ENCODE peak calls at places on chromosomes 4 and X, in four cellular contexts. H is fibroblast of villous mesenchyme, U is GM06990, D is uterus. G is an unnamed sample.
A peak's percentile ranks its signal among the peaks of the same experiment; 100 is the strongest.

GRCh38 chr4:1775731-1776500 is 17.2 kb upstream of the FGFR3 start:
- DNase-seq in H (no peak), U (no peak), D (no peak), G (no peak)

GRCh38 chr4:131978120-131978519 is 1171.0 kb upstream of the PCDH10 start:
- DNase-seq in H (no peak), U (no peak), D (no peak), G (no peak)

GRCh38 chr4:76011700-76012387 is 4.5 kb upstream of the CXCL9 start:
- DNase-seq in H (peak; percentile 83), U (peak; percentile 59), D (no peak), G (peak; percentile 83)

GRCh38 chrX:132483523-132483922 is 5.3 kb downstream of the MBNL3 start:
- DNase-seq in H (no peak), U (no peak), D (no peak), G (no peak)

GRCh38 chr4:76305033-76305687 is 1.4 kb upstream of the STBD1 start:
- DNase-seq in H (no peak), U (no peak), D (no peak), G (no peak)

GRCh38 chr4:98577956-98578355 is 80.5 kb downstream of the TSPAN5 start:
- DNase-seq in H (no peak), U (no peak), D (no peak), G (no peak)

GRCh38 chr4:184190711-184191110 is 27.0 kb downstream of the ENPP6 start:
- DNase-seq in H (no peak), U (no peak), D (no peak), G (no peak)

GRCh38 chr4:113747949-113748348 is 13.6 kb downstream of the CAMK2D start:
- DNase-seq in H (no peak), U (no peak), D (no peak), G (no peak)

GRCh38 chrX:132636080-132636479 is 147.2 kb upstream of the MBNL3 start:
- DNase-seq in H (no peak), U (no peak), D (no peak), G (peak; percentile 16)

GRCh38 chr4:183437452-183437851 is 7.0 kb upstream of the CDKN2AIP start:
- DNase-seq in H (no peak), U (no peak), D (no peak), G (no peak)

GRCh38 chr4:25818293-25819240 is 44.2 kb downstream of the SEL1L3 start:
- DNase-seq in H (no peak), U (no peak), D (no peak), G (peak; percentile 25)

GRCh38 chr4:85147481-85148076 is 181.1 kb upstream of the WDFY3 start:
- DNase-seq in H (peak; percentile 73), U (peak; percentile 9), D (no peak), G (peak; percentile 84)

GRCh38 chr4:7134737-7135388 is 57.5 kb upstream of the SORCS2 start:
- DNase-seq in H (peak; percentile 37), U (no peak), D (peak; percentile 81), G (peak; percentile 94)

GRCh38 chr4:24396988-24397387 is 187.4 kb downstream of the DHX15 start:
- DNase-seq in H (no peak), U (no peak), D (no peak), G (no peak)
- H3K4me3 ChIP-seq in H (no peak overlapping the region), U (no peak overlapping the region), D (no peak overlapping the region), G (no peak overlapping the region)

DNA sequence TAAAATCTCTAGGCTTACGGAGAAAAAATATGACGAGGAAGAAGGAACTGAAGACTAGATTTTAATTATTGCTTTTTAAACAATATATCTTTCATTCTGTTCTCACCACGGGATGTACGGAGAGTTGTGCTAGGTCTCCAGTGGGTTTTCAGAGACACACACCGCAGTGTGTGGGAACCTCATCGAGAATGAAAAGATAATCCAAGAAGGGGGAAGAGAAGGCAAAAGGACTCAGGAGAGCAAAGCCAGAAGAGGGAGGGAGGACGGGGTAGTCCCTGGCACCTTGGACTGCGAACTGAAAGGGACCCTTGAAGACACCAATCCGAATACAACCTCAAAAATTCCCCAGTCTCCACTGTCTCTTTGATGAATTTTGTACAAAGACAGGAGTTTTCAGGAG is 907 bp upstream of the LEF1 start:
- DNase-seq in H (no peak), U (no peak), D (no peak), G (no peak)
- H3K4me3 ChIP-seq in H (no peak overlapping the region), U (no peak overlapping the region), D (no peak overlapping the region), G (no peak overlapping the region)

DNA sequence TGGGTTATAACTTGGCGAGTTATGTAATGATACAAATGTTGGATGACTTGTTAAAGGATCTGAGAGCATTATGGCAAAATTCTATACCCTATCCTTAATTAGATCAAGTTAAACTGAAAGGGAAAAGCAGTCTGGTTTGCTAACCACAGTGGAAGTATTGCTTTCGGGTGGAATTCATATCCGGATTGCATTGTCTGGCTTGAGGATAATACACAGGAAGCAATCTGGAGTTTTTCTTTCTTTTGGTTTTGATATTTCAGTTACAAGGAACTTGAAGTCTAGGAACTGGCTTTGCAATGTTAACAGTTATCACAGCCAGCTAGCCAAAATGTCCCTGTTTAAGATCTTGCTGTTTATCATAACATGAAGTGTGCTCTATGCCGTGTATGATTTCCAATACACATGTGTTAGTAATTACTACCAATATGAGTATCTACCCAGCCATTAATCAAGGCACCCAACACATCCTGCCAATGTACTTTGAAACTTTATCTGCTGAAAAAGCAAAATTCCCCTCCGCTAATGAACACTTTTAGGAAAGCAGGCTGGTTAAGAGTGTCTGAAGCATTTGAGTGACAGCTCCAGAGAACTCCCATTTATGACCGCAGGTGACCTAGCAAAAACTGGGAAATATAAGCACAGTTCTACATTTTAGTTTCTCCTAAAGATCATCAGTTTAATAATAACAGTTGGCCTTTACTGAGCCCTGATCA is 146.4 kb downstream of the PALLD start:
- DNase-seq in H (peak; percentile 72), U (no peak), D (no peak), G (peak; percentile 67)
- H3K4me3 ChIP-seq in H (no peak overlapping the region), U (no peak overlapping the region), D (no peak overlapping the region), G (no peak overlapping the region)

GRCh38 chr4:168584321-168584771 is 87.5 kb downstream of the PALLD start:
- DNase-seq in H (no peak), U (no peak), D (no peak), G (peak; percentile 68)

GRCh38 chr4:168589154-168589553 is 92.3 kb downstream of the PALLD start:
- DNase-seq in H (peak; percentile 78), U (no peak), D (no peak), G (peak; percentile 77)

GRCh38 chr4:168586926-168587325 is 90.1 kb downstream of the PALLD start:
- DNase-seq in H (no peak), U (no peak), D (no peak), G (no peak)

GRCh38 chr4:168585168-168586091 is 88.6 kb downstream of the PALLD start:
- DNase-seq in H (peak; percentile 86), U (no peak), D (peak; percentile 89), G (peak; percentile 91)

DNA sequence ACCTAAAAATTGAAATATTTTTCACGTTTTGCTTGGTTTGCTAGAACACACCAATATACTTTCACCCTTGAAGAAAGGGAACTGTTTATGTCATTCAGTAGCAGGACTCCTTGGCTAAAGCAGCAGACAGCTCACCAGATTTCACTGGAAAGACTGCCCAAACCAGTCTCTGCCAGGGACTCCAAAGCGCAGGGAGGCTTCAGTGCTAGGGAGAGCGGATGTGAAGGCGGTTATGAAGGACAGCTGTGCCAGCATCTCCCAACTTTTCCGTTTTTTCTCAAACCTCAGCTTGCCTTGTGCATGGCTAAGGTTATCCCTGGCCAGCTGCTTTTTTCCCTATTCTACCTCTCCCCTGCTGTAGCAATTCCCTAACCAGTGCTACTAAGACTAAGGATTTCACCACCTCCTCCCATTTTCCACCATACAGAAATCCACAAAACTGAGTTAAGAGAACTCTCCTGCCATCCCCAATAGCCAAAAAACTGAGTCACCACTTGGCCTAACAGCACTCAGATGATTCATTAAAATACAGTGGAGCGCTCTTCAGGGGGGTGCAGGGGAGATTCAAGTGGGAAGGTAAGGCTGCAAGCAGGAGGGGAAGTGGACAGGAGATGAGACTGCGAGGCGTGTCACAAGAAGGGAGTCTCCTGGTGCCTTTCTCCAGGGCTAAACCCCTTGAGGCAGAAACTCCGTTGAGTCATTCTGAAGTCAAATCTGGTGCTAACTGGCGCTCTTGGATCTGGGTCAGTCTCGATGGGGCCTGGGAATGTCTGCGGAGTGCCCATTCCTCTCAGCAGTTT is 90.7 kb downstream of the PALLD start:
- DNase-seq in H (peak; percentile 58), U (no peak), D (peak; percentile 63), G (peak; percentile 69)
- H3K4me3 ChIP-seq in H (no peak overlapping the region), U (no peak overlapping the region), D (no peak overlapping the region), G (no peak overlapping the region)

GRCh38 chr4:125390126-125390525 is 75.4 kb downstream of the FAT4 start:
- DNase-seq in H (peak; percentile 66), U (no peak), D (no peak), G (peak; percentile 88)
- H3K4me3 ChIP-seq in H (peak overlapping the region; percentile 0), U (no peak overlapping the region), D (no peak overlapping the region), G (peak overlapping the region; percentile 31)

GRCh38 chr4:70948665-70949284 is 44.7 kb upstream of the DCK start:
- DNase-seq in H (no peak), U (no peak), D (no peak), G (no peak)
- H3K4me3 ChIP-seq in H (no peak overlapping the region), U (no peak overlapping the region), D (no peak overlapping the region), G (no peak overlapping the region)

GRCh38 chr4:68344049-68344448 is 5.8 kb downstream of the YTHDC1 start:
- DNase-seq in H (no peak), U (no peak), D (no peak), G (no peak)
- H3K4me3 ChIP-seq in H (no peak overlapping the region), U (no peak overlapping the region), D (no peak overlapping the region), G (no peak overlapping the region)

GRCh38 chrX:114599903-114600302 is 16.0 kb downstream of the HTR2C start:
- DNase-seq in H (no peak), U (no peak), D (no peak), G (no peak)

GRCh38 chrX:114599305-114599704 is 15.4 kb downstream of the HTR2C start:
- DNase-seq in H (no peak), U (no peak), D (no peak), G (no peak)
- H3K4me3 ChIP-seq in H (no peak overlapping the region), U (no peak overlapping the region), D (no peak overlapping the region), G (no peak overlapping the region)